ENCODE peak calls at places on chromosomes 13 and 19, in nine cellular contexts. Q is GM06990, H is psoas muscle, F is Karpas-422, C is testis, O is A549, M is breast epithelium, D is mesenchymal stem cell, N is iPS DF 6.9. E is an unnamed sample.
A peak's percentile ranks its signal among the peaks of the same experiment; 100 is the strongest.

GRCh38 chr13:93182406-93182805 is 44.2 kb upstream of the GPC6 start:
- DNase-seq in C (no peak), F (no peak), N (no peak), D (no peak), H (no peak), M (no peak), Q (no peak), O (no peak), E (no peak)

GRCh38 chr19:22625266-22626035 is 8.7 kb upstream of the ZNF492 start:
- DNase-seq in Q (no peak), F (no peak), N (no peak), O (no peak), D (no peak), H (no peak), M (no peak), C (no peak), E (no peak)

GRCh38 chr13:99542788-99543406 is 41.6 kb downstream of the TM9SF2 start:
- DNase-seq in F (peak; percentile 91), D (no peak), N (no peak), M (no peak), H (no peak), O (no peak), C (no peak), Q (peak; percentile 84), E (no peak)

GRCh38 chr19:28324275-28325060 is 888.5 kb downstream of the UQCRFS1 start:
- DNase-seq in D (no peak), O (no peak), C (no peak), Q (no peak), F (no peak), M (no peak), N (no peak), H (no peak), E (no peak)

GRCh38 chr19:2039959-2040646 is 10.9 kb downstream of the MKNK2 start:
- DNase-seq in Q (no peak), C (no peak), M (no peak), D (no peak), F (peak; percentile 59), N (no peak), H (no peak), O (no peak), E (no peak)

GRCh38 chr13:20191311-20191901 is 1.3 kb downstream of the GJB2 start:
- DNase-seq in D (no peak), C (no peak), Q (no peak), F (no peak), M (no peak), H (peak; percentile 34), N (no peak), O (no peak), E (peak; percentile 40)

GRCh38 chr13:109301276-109301675 is 485.1 kb downstream of the IRS2 start:
- DNase-seq in F (no peak), O (no peak), Q (no peak), M (no peak), H (no peak), N (no peak), D (no peak), C (no peak), E (no peak)

GRCh38 chr19:48290923-48291700 is 21.2 kb downstream of the ZNF114 start:
- DNase-seq in M (peak; percentile 79), N (peak; percentile 63), C (peak; percentile 84), O (peak; percentile 91), D (peak; percentile 86), F (peak; percentile 74), H (peak; percentile 87), Q (peak; percentile 74), E (peak; percentile 80)

GRCh38 chr19:13978721-13979191 is 26.4 kb downstream of the DCAF15 start:
- DNase-seq in C (no peak), N (no peak), D (peak; percentile 28), Q (no peak), M (no peak), F (peak; percentile 55), O (no peak), H (no peak), E (no peak)

GRCh38 chr13:35966024-35966423 is 165.2 kb downstream of the DCLK1 start:
- DNase-seq in H (no peak), N (no peak), F (no peak), Q (no peak), D (no peak), C (no peak), M (no peak), O (no peak), E (no peak)

GRCh38 chr19:32407004-32407992 is 1.7 kb downstream of the DPY19L3 start:
- DNase-seq in D (peak; percentile 53), N (no peak), O (no peak), M (no peak), F (no peak), C (peak; percentile 86), Q (no peak), H (peak; percentile 37), E (peak; percentile 41)

GRCh38 chr13:73672492-73672891 is 461.7 kb downstream of the KLF12 start:
- DNase-seq in D (no peak), O (no peak), C (no peak), F (no peak), H (no peak), M (no peak), Q (no peak), N (no peak), E (no peak)

GRCh38 chr13:94641432-94641941 is 39.8 kb downstream of the GPR180 start:
- DNase-seq in F (no peak), M (no peak), Q (no peak), C (no peak), N (no peak), H (no peak), O (no peak), D (peak; percentile 84), E (no peak)

GRCh38 chr19:43581467-43581866 is 5.9 kb downstream of the PINLYP start:
- DNase-seq in D (no peak), N (no peak), Q (no peak), F (no peak), M (no peak), C (no peak), H (no peak), O (no peak), E (no peak)
- H3K4me3 ChIP-seq in D (no peak overlapping the region), N (no peak overlapping the region), Q (no peak overlapping the region), F (no peak overlapping the region), M (peak overlapping the region; percentile 71), C (peak overlapping the region; percentile 62), H (peak overlapping the region; percentile 59), O (no peak overlapping the region), E (peak overlapping the region; percentile 49)

DNA sequence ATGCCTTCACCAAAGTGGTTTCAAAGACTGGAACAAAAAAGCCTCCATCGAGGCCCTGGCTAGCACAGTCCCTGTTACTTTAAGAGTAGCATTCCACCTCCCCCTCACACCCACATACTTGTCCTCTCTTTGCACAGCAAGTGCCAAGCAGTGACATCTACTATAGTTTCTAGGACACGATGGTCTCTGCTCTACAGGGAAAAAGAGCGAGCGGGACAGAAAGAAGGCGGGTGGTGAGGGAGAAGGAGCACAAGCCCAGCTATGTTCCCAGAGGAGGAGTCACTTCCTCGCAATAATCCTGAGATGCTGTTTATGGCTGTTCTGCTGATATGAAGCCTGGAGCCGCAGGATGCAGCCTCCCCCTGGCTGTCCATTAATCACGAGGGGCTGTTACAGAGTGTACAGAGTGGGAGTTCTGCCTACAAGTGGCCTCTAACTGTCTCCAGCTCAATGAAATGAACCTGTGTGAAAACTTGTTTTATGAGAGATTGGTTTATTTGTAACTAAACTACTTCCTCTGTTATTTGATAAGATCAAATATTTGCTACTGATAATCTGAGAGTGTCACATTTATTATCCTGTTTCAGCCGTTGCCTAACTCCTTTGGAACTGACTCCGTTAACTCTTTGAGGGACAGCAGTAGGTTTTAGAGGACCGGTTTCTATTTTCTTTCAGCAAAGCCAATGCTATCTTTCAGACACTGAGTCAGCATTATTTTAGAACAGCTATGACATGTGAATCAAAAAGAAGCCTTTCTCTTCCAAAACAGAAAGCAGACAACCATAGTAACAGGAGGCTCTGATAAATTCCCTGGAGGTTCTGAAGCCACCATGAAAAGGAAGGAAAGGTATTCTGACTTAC is 208.0 kb downstream of the SPRY2 start:
- DNase-seq in F (no peak), Q (no peak), N (no peak), H (peak; percentile 36), C (peak; percentile 72), O (peak; percentile 21), D (peak; percentile 93), M (no peak), E (peak; percentile 85)
- H3K4me3 ChIP-seq in F (no peak overlapping the region), Q (no peak overlapping the region), N (no peak overlapping the region), H (peak overlapping the region; percentile 55), C (no peak overlapping the region), O (peak overlapping the region; percentile 27), D (no peak overlapping the region), M (peak overlapping the region; percentile 45), E (peak overlapping the region; percentile 35)

GRCh38 chr19:18322759-18323460 is at the start of gene LSM4:
- DNase-seq in O (peak; percentile 94), D (peak; percentile 97), N (peak; percentile 98), H (peak; percentile 99), C (peak; percentile 99), Q (peak; percentile 100), F (peak; percentile 100), M (peak; percentile 99), E (peak; percentile 99)
- H3K4me3 ChIP-seq in O (peak within 1 kb of the TSS; percentile 60), D (peak within 1 kb of the TSS; percentile 86), N (peak within 1 kb of the TSS; percentile 65), H (peak within 1 kb of the TSS; percentile 85), C (peak within 1 kb of the TSS; percentile 84), Q (peak within 1 kb of the TSS; percentile 80), F (peak within 1 kb of the TSS; percentile 91), M (peak within 1 kb of the TSS; percentile 90), E (peak within 1 kb of the TSS; percentile 77)

GRCh38 chr13:83878691-83879410 is 3.4 kb downstream of the SLITRK1 start:
- DNase-seq in C (no peak), D (no peak), N (no peak), F (no peak), M (no peak), O (no peak), H (no peak), Q (no peak), E (no peak)

GRCh38 chr13:83880275-83881027 is 1.8 kb downstream of the SLITRK1 start:
- DNase-seq in N (no peak), O (no peak), Q (no peak), F (no peak), M (no peak), D (no peak), C (no peak), H (no peak), E (no peak)

GRCh38 chr13:83881031-83881727 is 1.1 kb downstream of the SLITRK1 start:
- DNase-seq in C (no peak), H (no peak), N (no peak), O (no peak), M (no peak), F (no peak), D (no peak), Q (no peak), E (no peak)

GRCh38 chr13:83877901-83878300 is 4.4 kb downstream of the SLITRK1 start:
- DNase-seq in M (no peak), D (no peak), O (no peak), H (no peak), F (no peak), C (no peak), N (no peak), Q (no peak), E (no peak)

DNA sequence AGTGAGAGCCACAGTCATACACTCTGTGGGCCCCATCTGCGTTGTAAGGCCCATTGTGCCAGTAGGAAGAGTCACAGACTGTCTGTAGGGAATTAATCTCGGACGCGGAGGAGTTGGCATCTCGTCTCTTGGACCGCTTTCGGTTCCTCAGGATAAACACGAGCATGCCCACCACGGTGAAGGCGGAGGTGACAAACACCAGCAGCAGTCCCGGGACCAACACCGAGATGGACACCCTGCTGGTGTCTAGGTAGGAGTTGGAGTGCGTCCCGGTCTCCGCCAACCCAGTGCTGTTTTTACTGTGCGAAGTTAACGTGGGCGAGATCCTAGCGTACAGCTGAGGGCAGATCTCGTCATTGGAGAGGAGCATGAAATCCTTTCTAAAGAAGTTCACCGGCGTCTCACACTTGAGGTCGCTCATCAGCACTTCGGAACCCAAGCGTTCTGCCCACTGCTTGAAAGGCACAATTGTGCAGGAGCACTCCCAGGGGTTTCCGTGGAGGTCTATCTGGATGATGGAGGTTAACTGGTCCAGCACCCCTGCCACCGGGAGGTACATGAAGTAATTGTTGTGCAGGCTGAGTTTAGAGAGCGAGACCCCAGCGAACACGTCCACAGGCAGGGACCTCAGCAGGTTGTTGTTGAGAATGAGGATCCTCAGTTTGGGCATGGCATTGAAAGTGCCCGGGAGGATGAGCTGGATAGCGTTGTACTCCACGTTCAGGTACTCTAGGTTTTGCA is 2.7 kb downstream of the SLITRK1 start:
- DNase-seq in F (no peak), M (no peak), H (no peak), D (no peak), N (no peak), Q (no peak), O (no peak), C (no peak), E (no peak)
- H3K4me3 ChIP-seq in F (no peak overlapping the region), M (peak overlapping the region; percentile 53), H (no peak overlapping the region), D (peak overlapping the region; percentile 29), N (peak overlapping the region; percentile 28), Q (no peak overlapping the region), O (no peak overlapping the region), C (no peak overlapping the region), E (no peak overlapping the region)

E was measured in heart left ventricle.